ENCODE peak calls at places on chromosomes 11 and 22, in five cellular contexts. E is brain microvascular endothelial cell, W is GM23248, I is breast epithelium, R is thoracic aorta. T is an unnamed sample.

GRCh38 chr11:86513138-86513537 is 138.5 kb downstream of the CCDC81 start:
- DNase-seq in E (no peak), W (no peak), I (no peak), R (no peak), T (no peak)

GRCh38 chr11:12318791-12319733 is 58.3 kb upstream of the PARVA start:
- DNase-seq in E (no peak), W (peak; percentile 91), I (no peak), R (no peak), T (no peak)

GRCh38 chr11:44219830-44220778 is 89.8 kb downstream of the ALX4 start:
- DNase-seq in E (no peak), W (peak; percentile 55), I (no peak), R (no peak), T (no peak)

GRCh38 chr22:27219036-27219435 is 561.6 kb downstream of the MIAT start:
- DNase-seq in E (no peak), W (no peak), I (no peak), R (no peak), T (no peak)

GRCh38 chr22:28910575-28911278 is 27.4 kb downstream of the ZNRF3 start:
- DNase-seq in E (no peak), W (no peak), I (no peak), R (no peak), T (no peak)

GRCh38 chr11:44628730-44629361 is 63.4 kb downstream of the CD82 start:
- DNase-seq in E (no peak), W (no peak), I (no peak), R (no peak), T (no peak)

GRCh38 chr22:45612940-45613339 is 58.7 kb upstream of the ATXN10 start:
- DNase-seq in E (peak; percentile 25), W (peak; percentile 34), I (no peak), R (no peak), T (no peak)

GRCh38 chr11:131118247-131118646 is 202.0 kb upstream of the SNX19 start:
- DNase-seq in E (no peak), W (no peak), I (no peak), R (no peak), T (no peak)

GRCh38 chr11:68312117-68312779 is at the start of gene LRP5:
- DNase-seq in E (no peak), W (peak; percentile 65), I (no peak), R (no peak), T (peak; percentile 40)

GRCh38 chr11:131692961-131693360 is 322.5 kb downstream of the NTM start:
- DNase-seq in E (no peak), W (no peak), I (no peak), R (no peak), T (no peak)

GRCh38 chr11:67651976-67652895 is 1.7 kb upstream of the ACY3 start:
- DNase-seq in E (no peak), W (no peak), I (no peak), R (no peak), T (no peak)

GRCh38 chr11:1888811-1889526 is 2.7 kb downstream of the PRR33 start:
- DNase-seq in E (no peak), W (no peak), I (no peak), R (no peak), T (peak; percentile 87)

GRCh38 chr11:124801014-124801413 is 808 bp upstream of the MSANTD2 start:
- DNase-seq in E (peak; percentile 23), W (peak; percentile 69), I (no peak), R (no peak), T (no peak)

GRCh38 chr22:17578129-17578754 is 14.9 kb downstream of the SLC25A18 start:
- DNase-seq in E (no peak), W (peak; percentile 70), I (peak; percentile 56), R (no peak), T (no peak)

GRCh38 chr11:67613960-67614715 is 7.4 kb downstream of the NDUFV1 start:
- DNase-seq in E (peak; percentile 1), W (peak; percentile 64), I (peak; percentile 61), R (no peak), T (peak; percentile 85)

GRCh38 chr11:97883086-97883485 is 1137.7 kb upstream of the CNTN5 start:
- DNase-seq in E (no peak), W (no peak), I (no peak), R (no peak), T (no peak)

GRCh38 chr22:23833017-23833795 is 5.6 kb downstream of the DERL3 start:
- DNase-seq in E (no peak), W (no peak), I (no peak), R (no peak), T (no peak)

GRCh38 chr11:106309070-106309684 is 231.7 kb downstream of the AASDHPPT start:
- DNase-seq in E (no peak), W (no peak), I (no peak), R (no peak), T (no peak)

GRCh38 chr22:40838486-40838885 is 18.0 kb downstream of the ST13 start:
- DNase-seq in E (no peak), W (no peak), I (no peak), R (no peak), T (no peak)

GRCh38 chr11:126585388-126586302 is 230.2 kb downstream of the ST3GAL4 start:
- DNase-seq in E (peak; percentile 97), W (peak; percentile 97), I (peak; percentile 39), R (peak; percentile 12), T (no peak)

GRCh38 chr11:120391297-120391696 is 55.1 kb downstream of the ARHGEF12 start:
- DNase-seq in E (no peak), W (no peak), I (no peak), R (no peak), T (no peak)

GRCh38 chr11:65502274-65502851 is 3.5 kb downstream of the MALAT1 start:
- DNase-seq in E (peak; percentile 18), W (peak; percentile 74), I (no peak), R (no peak), T (peak; percentile 24)

GRCh38 chr11:125638315-125638714 is 13.4 kb downstream of the CHEK1 start:
- DNase-seq in E (no peak), W (no peak), I (no peak), R (no peak), T (no peak)

GRCh38 chr11:11533057-11533456 is 88.7 kb downstream of the GALNT18 start:
- DNase-seq in E (no peak), W (no peak), I (no peak), R (no peak), T (no peak)

GRCh38 chr22:48644108-48644507 is 1183.6 kb downstream of the BRD1 start:
- DNase-seq in E (no peak), W (peak; percentile 44), I (no peak), R (no peak), T (no peak)

GRCh38 chr11:126518130-126518995 is 162.9 kb downstream of the ST3GAL4 start:
- DNase-seq in E (no peak), W (no peak), I (no peak), R (no peak), T (no peak)

GRCh38 chr11:113104390-113105251 is 143.4 kb downstream of the NCAM1 start:
- DNase-seq in E (no peak), W (no peak), I (no peak), R (no peak), T (no peak)

GRCh38 chr22:37627545-37627944 is 11.9 kb upstream of the SH3BP1 start:
- DNase-seq in E (no peak), W (no peak), I (no peak), R (no peak), T (peak; percentile 39)

GRCh38 chr11:89381094-89381493 is 110.1 kb downstream of the NOX4 start:
- DNase-seq in E (peak; percentile 96), W (peak; percentile 93), I (no peak), R (peak; percentile 21), T (no peak)

GRCh38 chr11:111635706-111636045 is 33.4 kb downstream of the SIK2 start:
- DNase-seq in E (peak; percentile 52), W (peak; percentile 49), I (no peak), R (no peak), T (no peak)

GRCh38 chr11:73883856-73884255 is 7.1 kb downstream of the PAAF1 start:
- DNase-seq in E (no peak), W (no peak), I (no peak), R (no peak), T (no peak)

DNA sequence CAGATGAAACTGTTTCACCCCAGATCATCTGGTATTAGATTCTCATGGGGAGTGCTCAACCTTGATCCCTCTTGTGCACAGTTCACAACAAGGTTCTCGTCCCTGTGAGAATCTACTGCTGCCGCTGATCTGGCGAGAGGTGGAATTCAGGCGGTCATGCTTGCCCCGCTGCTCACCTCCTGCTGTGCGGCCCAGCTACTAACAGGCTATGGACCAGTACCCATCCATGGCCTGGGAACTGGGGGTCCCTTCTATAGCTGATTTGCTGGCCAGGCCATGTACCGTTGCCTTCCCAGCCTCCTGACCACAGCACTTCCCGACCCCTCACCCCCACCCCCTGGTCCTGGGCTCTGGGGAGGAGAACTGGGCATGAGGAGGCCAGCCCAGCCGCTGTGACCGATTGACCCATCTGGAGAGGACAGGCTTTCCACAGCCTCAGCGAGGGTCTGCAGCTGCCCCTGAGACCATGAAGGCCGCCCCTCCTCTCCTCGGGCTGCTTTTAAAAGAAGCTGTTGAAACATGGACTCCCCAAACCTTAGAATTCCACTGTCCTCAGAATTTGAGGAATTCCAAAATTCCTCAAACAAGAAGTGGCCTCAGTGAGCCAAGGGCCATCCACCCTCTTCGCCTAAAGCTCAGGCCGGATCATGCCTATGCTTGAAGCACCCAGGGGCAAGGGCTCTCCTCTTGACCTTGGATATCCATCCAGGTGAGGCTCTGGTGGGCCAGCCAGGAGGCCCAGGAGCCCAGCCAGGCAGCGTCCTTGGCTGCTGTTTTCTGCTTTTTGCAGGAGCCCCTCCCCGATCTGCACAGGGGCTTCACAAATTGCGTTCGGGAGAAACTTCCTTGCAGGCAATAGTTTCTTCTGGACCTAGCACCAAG is 2.4 kb downstream of the PHLDA2 start:
- DNase-seq in E (no peak), W (no peak), I (no peak), R (no peak), T (no peak)
- H3K4me3 ChIP-seq in E (peak overlapping the region; percentile 87), W (peak overlapping the region; percentile 78), I (no peak overlapping the region), R (no peak overlapping the region), T (no peak overlapping the region)

GRCh38 chr22:39275814-39276443 is 31.1 kb upstream of the PDGFB start:
- DNase-seq in E (no peak), W (no peak), I (no peak), R (no peak), T (no peak)
- H3K27ac ChIP-seq in E (no peak overlapping the region), W (no peak overlapping the region), I (no peak overlapping the region), R (no peak overlapping the region), T (no peak overlapping the region)

DNA sequence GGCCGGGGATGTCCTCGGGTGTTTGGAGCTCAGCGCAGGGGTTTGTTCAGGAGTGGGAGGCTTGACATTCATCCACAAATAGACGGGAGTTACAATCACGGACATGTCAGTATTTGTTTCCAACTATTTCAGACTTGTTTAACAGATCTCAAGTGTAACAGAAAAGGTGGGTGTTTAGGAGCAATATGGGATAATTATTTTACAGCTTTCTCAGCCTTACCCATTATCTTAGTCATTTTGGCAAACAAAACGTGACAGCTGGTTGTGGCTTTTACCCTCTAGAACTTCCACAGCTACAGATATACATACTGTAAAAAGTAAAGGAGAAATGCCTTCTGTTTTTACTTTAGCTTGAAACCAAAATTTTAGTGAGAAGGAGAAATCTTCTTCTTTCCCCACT is 178.7 kb upstream of the TMEM45B start:
- DNase-seq in E (no peak), W (peak; percentile 42), I (no peak), R (no peak), T (no peak)
- H3K27me3 ChIP-seq in E (no peaks in the 10 kb centered on the region), W (no peaks in the 10 kb centered on the region), I (no peaks in the 10 kb centered on the region), R (no peaks in the 10 kb centered on the region), T (no peaks in the 10 kb centered on the region)

DNA sequence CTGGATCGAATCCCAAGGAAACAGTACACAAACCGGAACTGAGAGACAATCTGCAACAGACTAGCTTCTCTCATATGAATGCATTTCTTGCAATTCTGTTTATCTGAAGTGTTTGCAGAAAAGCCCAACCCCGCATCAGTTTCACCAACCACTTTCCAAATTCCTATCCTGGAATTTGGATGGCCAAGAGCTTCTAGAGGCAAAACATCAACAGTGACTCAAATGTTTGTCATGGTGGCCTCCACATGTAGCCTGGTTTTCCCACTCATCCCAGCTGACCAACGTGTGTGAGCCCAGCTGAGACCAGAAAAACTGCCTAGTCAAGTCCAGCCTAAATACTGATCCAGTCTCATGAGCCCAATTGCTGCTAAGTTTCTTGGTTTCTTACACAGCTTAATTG is 8.3 kb upstream of the MIEF1 start:
- DNase-seq in E (peak; percentile 67), W (peak; percentile 96), I (no peak), R (no peak), T (no peak)
- H3K4me3 ChIP-seq in E (no peak overlapping the region), W (no peak overlapping the region), I (no peak overlapping the region), R (no peak overlapping the region), T (no peak overlapping the region)

T was measured in CD8-positive, alpha-beta memory T cell.